ENCODE peak calls at places on chromosomes 13 and 19, in nine cellular contexts. U is tibial nerve, G is HFF-Myc, S is K562, J is retinal pigment epithelial cell, N is dorsolateral prefrontal cortex, K is stomach, P is bronchial epithelial cell, T is heart left ventricle. M is an unnamed sample.

GRCh38 chr19:24053601-24054000 is 33.4 kb upstream of the ZNF254 start:
- DNase-seq in T (no peak), J (no peak), P (peak), K (no peak), U (no peak), S (no peak), G (no peak), N (no peak), M (no peak)

GRCh38 chr19:20558011-20558410 is 7.6 kb downstream of the ZNF737 start:
- DNase-seq in N (no peak), S (peak), G (no peak), T (no peak), P (no peak), J (no peak), U (no peak), K (no peak), M (no peak)

GRCh38 chr19:3699071-3699740 is 1.1 kb downstream of the PIP5K1C start:
- DNase-seq in T (peak), N (peak), U (peak), G (no peak), P (peak), J (no peak), S (peak), K (no peak), M (no peak)

GRCh38 chr19:45769821-45770191 is 754 bp upstream of the SIX5 start:
- DNase-seq in U (no peak), K (peak), G (no peak), S (peak), N (peak), J (no peak), T (peak), P (peak), M (no peak)

GRCh38 chr13:96238861-96239260 is 149.0 kb downstream of the HS6ST3 start:
- DNase-seq in P (peak), G (no peak), J (no peak), U (no peak), S (no peak), N (no peak), K (no peak), T (no peak), M (no peak)

GRCh38 chr13:81058211-81058915 is 717.4 kb upstream of the SPRY2 start:
- DNase-seq in K (no peak), P (peak), T (no peak), G (no peak), U (no peak), N (no peak), S (no peak), J (no peak), M (no peak)

GRCh38 chr19:18414504-18415176 is 4.6 kb upstream of the SSBP4 start:
- DNase-seq in G (no peak), T (peak), K (no peak), J (no peak), S (peak), U (no peak), P (no peak), N (no peak), M (no peak)

GRCh38 chr19:42250666-42251531 is 4.0 kb downstream of the ERF start:
- DNase-seq in J (no peak), N (no peak), G (no peak), P (no peak), K (no peak), S (no peak), T (peak), U (no peak), M (no peak)

GRCh38 chr13:99270503-99270902 is 12.3 kb upstream of the GPR18 start:
- DNase-seq in S (no peak), U (no peak), N (no peak), T (no peak), K (no peak), J (no peak), P (no peak), G (no peak), M (no peak)

GRCh38 chr13:97432232-97432916 is 1.6 kb upstream of the RAP2A start:
- DNase-seq in K (no peak), T (no peak), S (no peak), P (no peak), J (no peak), G (no peak), U (no peak), N (no peak), M (no peak)

GRCh38 chr19:50639121-50640112 is at the start of gene SYT3:
- DNase-seq in J (no peak), P (no peak), S (peak), T (peak), G (no peak), U (no peak), K (peak), N (peak), M (no peak)

GRCh38 chr13:90135558-90135957 is 1211.9 kb upstream of the MIR17HG start:
- DNase-seq in G (no peak), P (no peak), T (no peak), J (no peak), K (no peak), U (no peak), S (no peak), N (no peak), M (no peak)

GRCh38 chr19:46723471-46723870 is 6.6 kb upstream of the PRKD2 start:
- DNase-seq in S (no peak), U (no peak), G (no peak), N (no peak), T (no peak), P (no peak), K (no peak), J (no peak), M (no peak)

GRCh38 chr13:110135977-110136597 is 170.9 kb downstream of the COL4A1 start:
- DNase-seq in T (no peak), U (no peak), N (no peak), G (no peak), S (no peak), K (no peak), J (no peak), P (no peak), M (no peak)

GRCh38 chr13:30520571-30520970 is 54.8 kb upstream of the HMGB1 start:
- DNase-seq in N (no peak), K (no peak), T (no peak), G (no peak), U (no peak), S (no peak), J (no peak), P (peak), M (no peak)

GRCh38 chr19:4717191-4717965 is 6.3 kb downstream of the DPP9 start:
- DNase-seq in U (peak), P (peak), K (no peak), J (peak), G (no peak), S (no peak), T (no peak), N (no peak), M (peak)

GRCh38 chr13:106633321-106633720 is 65.4 kb upstream of the ARGLU1 start:
- DNase-seq in J (no peak), K (no peak), T (no peak), P (no peak), G (no peak), S (no peak), U (no peak), N (peak), M (no peak)

GRCh38 chr13:38348890-38349289 is 761 bp upstream of the UFM1 start:
- DNase-seq in U (no peak), G (no peak), J (no peak), K (no peak), P (peak), T (no peak), S (peak), N (no peak), M (no peak)

GRCh38 chr19:50794778-50795664 is 4.8 kb downstream of the ACP4 start:
- DNase-seq in T (no peak), S (peak), P (no peak), K (no peak), G (peak), N (no peak), J (no peak), U (no peak), M (no peak)

GRCh38 chr19:43462383-43462782 is 3.0 kb downstream of the LYPD3 start:
- DNase-seq in S (no peak), T (no peak), P (no peak), U (no peak), J (no peak), K (no peak), N (no peak), G (no peak), M (no peak)

GRCh38 chr13:21338156-21338555 is 120.9 kb downstream of the ZDHHC20 start:
- DNase-seq in J (no peak), N (no peak), K (no peak), G (no peak), S (peak), T (no peak), U (no peak), P (no peak), M (no peak)

GRCh38 chr19:3283246-3283751 is 58.8 kb downstream of the CELF5 start:
- DNase-seq in T (no peak), G (no peak), P (no peak), S (no peak), K (no peak), U (no peak), J (no peak), N (no peak), M (no peak)

GRCh38 chr19:781800-782194 is 15.5 kb upstream of the PTBP1 start:
- DNase-seq in S (no peak), N (no peak), K (no peak), G (no peak), U (no peak), P (no peak), T (no peak), J (no peak), M (no peak)

GRCh38 chr13:110064022-110064421 is 242.9 kb downstream of the COL4A1 start:
- DNase-seq in S (no peak), P (no peak), T (no peak), J (no peak), N (no peak), K (no peak), U (no peak), G (no peak), M (no peak)

GRCh38 chr19:989381-990081 is 5.4 kb downstream of the WDR18 start:
- DNase-seq in T (no peak), U (no peak), N (no peak), K (no peak), S (no peak), G (no peak), P (no peak), J (no peak), M (no peak)

GRCh38 chr13:49366841-49367240 is 77.0 kb downstream of the CAB39L start:
- DNase-seq in P (no peak), K (peak), S (no peak), T (no peak), J (no peak), N (no peak), G (no peak), U (no peak), M (no peak)

GRCh38 chr13:92804926-92805325 is 421.7 kb upstream of the GPC6 start:
- DNase-seq in N (no peak), U (no peak), S (no peak), J (no peak), G (no peak), P (no peak), T (no peak), K (no peak), M (no peak)

GRCh38 chr19:49718991-49719390 is 28.1 kb downstream of the CPT1C start:
- DNase-seq in T (no peak), S (no peak), U (no peak), P (no peak), J (no peak), N (no peak), G (no peak), K (no peak), M (no peak)

GRCh38 chr13:74695021-74695800 is 561.0 kb upstream of the KLF12 start:
- DNase-seq in J (no peak), S (no peak), N (no peak), P (no peak), U (no peak), K (no peak), G (no peak), T (no peak), M (no peak)

GRCh38 chr13:41332829-41333228 is 21.8 kb downstream of the NAA16 start:
- DNase-seq in U (no peak), P (no peak), J (no peak), N (no peak), K (no peak), S (no peak), T (no peak), G (no peak), M (no peak)

GRCh38 chr13:76890036-76890435 is 3.8 kb upstream of the KCTD12 start:
- DNase-seq in T (no peak), G (no peak), K (no peak), N (no peak), S (no peak), P (peak), U (no peak), J (no peak), M (no peak)

GRCh38 chr19:33675501-33676124 is 53.9 kb downstream of the CHST8 start:
- DNase-seq in N (peak), K (peak), T (no peak), U (no peak), J (no peak), P (no peak), G (no peak), S (no peak), M (no peak)

GRCh38 chr13:85541476-85541875 is 257.7 kb downstream of the SLITRK6 start:
- DNase-seq in P (no peak), S (no peak), T (no peak), N (no peak), U (no peak), K (no peak), G (no peak), J (no peak), M (no peak)

GRCh38 chr19:54206831-54207177 is 6.1 kb downstream of the RPS9 start:
- DNase-seq in G (no peak), T (no peak), J (no peak), S (no peak), P (no peak), N (no peak), U (no peak), K (no peak), M (no peak)

GRCh38 chr13:93525087-93525486 is 298.5 kb downstream of the GPC6 start:
- DNase-seq in J (no peak), K (no peak), G (no peak), S (no peak), P (no peak), T (no peak), U (no peak), N (no peak), M (no peak)

GRCh38 chr13:27796544-27797227 is 4.4 kb downstream of the GSX1 start:
- DNase-seq in J (no peak), S (no peak), T (no peak), G (no peak), U (no peak), N (no peak), K (no peak), P (no peak), M (no peak)

GRCh38 chr13:40508112-40508511 is 158.3 kb downstream of the FOXO1 start:
- DNase-seq in P (peak), N (no peak), G (no peak), U (no peak), K (no peak), S (no peak), J (no peak), T (no peak), M (no peak)

GRCh38 chr13:76647550-76647949 is 238.7 kb downstream of the KCTD12 start:
- DNase-seq in P (no peak), G (no peak), U (no peak), T (no peak), J (no peak), S (no peak), K (no peak), N (no peak), M (no peak)

DNA sequence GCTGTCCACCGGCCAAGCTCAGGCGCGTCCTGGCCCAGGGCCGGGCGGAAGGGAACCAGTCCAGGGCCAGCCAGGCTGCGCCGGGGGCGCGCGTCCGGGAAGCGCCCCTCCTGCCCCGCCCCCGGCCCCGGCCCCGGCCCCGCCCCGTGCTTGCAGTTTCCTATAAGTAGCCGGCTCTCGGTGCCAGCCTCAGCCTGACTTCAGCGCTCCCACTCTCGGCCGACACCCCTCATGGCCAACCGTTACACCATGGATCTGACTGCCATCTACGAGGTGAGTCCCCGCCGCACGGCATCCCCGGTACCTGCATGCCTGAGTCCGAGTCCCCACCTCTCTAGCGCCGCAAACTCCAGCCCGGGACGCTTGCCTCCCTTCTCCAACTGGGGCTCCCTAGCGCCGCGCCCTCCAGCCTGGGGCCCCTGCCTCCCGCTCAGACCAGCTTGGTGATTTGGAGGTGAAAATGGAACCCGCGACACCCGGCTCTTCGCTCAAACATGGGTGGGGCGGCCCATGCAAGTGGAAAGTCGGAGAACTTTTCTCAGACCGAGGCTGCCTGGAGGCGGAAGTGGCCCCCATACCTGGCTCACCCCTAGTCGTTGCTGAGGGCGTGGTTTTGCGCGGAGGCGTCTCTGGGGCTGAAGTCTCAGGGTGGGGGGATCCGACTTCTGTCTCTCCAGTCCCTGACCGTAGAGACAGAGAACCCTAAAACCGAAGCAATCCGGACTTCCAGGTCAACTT is at the start of gene ZFP36:
- DNase-seq in K (peak), P (peak), U (peak), N (peak), S (peak), J (no peak), G (no peak), T (peak), M (no peak)
- TF ChIP-seq CTCF in K (no peak), P (no peak), U (peak), N (no peak), S (peak), J (peak), G (no peak), T (no peak), M (no peak)

DNA sequence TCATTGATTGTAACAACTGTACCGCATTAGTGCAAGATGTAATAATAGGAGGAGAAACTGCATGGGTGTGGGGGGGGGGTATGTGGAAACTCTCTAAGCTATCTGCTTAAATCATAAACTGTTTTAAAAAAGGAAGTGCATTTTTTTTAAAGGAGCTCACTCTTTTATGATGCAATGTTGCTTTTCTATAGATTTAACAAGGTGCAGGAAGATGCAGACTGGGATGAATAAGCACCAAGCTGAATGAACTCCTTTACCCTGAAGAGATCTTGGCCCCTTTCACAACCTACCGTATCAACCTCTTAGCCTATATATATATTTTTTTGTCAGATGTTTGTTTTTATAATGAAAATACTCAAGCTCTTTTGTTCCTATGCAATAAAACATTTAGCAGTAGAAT is 95.9 kb downstream of the AKAP11 start:
- DNase-seq in N (no peak), G (no peak), K (no peak), T (no peak), U (no peak), J (no peak), P (peak), S (no peak), M (no peak)
- H3K4me3 ChIP-seq in N (no peak), G (no peak), K (no peak), T (no peak), U (no peak), J (no peak), P (no peak), S (no peak), M (no peak)

GRCh38 chr19:35140898-35141626 is 2.0 kb upstream of the FXYD7 start:
- DNase-seq in T (peak), K (peak), G (peak), P (peak), U (peak), J (peak), N (peak), S (peak), M (peak)
- TF ChIP-seq CTCF in T (no peak), K (peak), G (peak), P (peak), U (peak), J (peak), N (peak), S (peak), M (peak)

GRCh38 chr13:20174656-20175405 is 14.0 kb upstream of the GJA3 start:
- DNase-seq in K (peak), J (peak), P (peak), G (peak), T (peak), U (peak), S (peak), N (no peak), M (no peak)

GRCh38 chr13:20175406-20175794 is 14.5 kb upstream of the GJA3 start:
- DNase-seq in N (no peak), J (no peak), S (no peak), P (no peak), K (no peak), U (no peak), T (no peak), G (no peak), M (no peak)

GRCh38 chr13:20177049-20177831 is 15.5 kb downstream of the GJB2 start:
- DNase-seq in P (no peak), S (no peak), G (no peak), J (no peak), U (no peak), T (no peak), K (no peak), N (no peak), M (no peak)

GRCh38 chr13:20178156-20178555 is 14.6 kb downstream of the GJB2 start:
- DNase-seq in K (no peak), J (no peak), S (no peak), G (no peak), P (no peak), N (no peak), T (no peak), U (no peak), M (no peak)

GRCh38 chr13:20175907-20176652 is 15.2 kb upstream of the GJA3 start:
- DNase-seq in K (no peak), J (no peak), N (no peak), S (no peak), T (no peak), P (no peak), G (no peak), U (no peak), M (no peak)
- H3K4me3 ChIP-seq in K (no peak), J (no peak), N (no peak), S (no peak), T (no peak), P (no peak), G (no peak), U (no peak), M (no peak)

M was measured in LNCaP clone FGC.